ENCODE peak calls at places on chromosomes 13 and 19, in four cellular contexts. K, X, R and E are unnamed samples.

GRCh38 chr13:99656843-99657506 is 155.7 kb downstream of the TM9SF2 start:
- DNase-seq in K (no peak), R (peak; percentile 61), X (no peak), E (no peak)

GRCh38 chr19:37963190-37963947 is 56.4 kb downstream of the SIPA1L3 start:
- DNase-seq in K (no peak), X (no peak), R (no peak), E (no peak)

GRCh38 chr13:42812311-42812710 is 30.9 kb downstream of the FAM216B start:
- DNase-seq in R (no peak), X (no peak), K (no peak), E (no peak)

GRCh38 chr13:44629465-44630183 is 53.5 kb upstream of the TSC22D1 start:
- DNase-seq in K (no peak), X (no peak), R (no peak), E (no peak)

GRCh38 chr19:2239771-2240770 is 3.4 kb downstream of the SF3A2 start:
- DNase-seq in X (no peak), K (no peak), R (peak; percentile 73), E (no peak)

GRCh38 chr19:15911599-15912237 is 13.8 kb upstream of the CYP4F2 start:
- DNase-seq in K (no peak), R (no peak), X (no peak), E (no peak)

GRCh38 chr19:51194527-51195315 is 30.2 kb upstream of the CD33 start:
- DNase-seq in R (no peak), X (no peak), K (no peak), E (no peak)

GRCh38 chr13:67230774-67231480 is 791 bp upstream of the PCDH9 start:
- DNase-seq in R (peak; percentile 59), X (peak; percentile 88), K (peak; percentile 64), E (peak; percentile 39)

GRCh38 chr13:51249767-51250741 is 27.9 kb downstream of the FAM124A start:
- DNase-seq in X (no peak), R (no peak), K (no peak), E (no peak)

GRCh38 chr13:63636231-63636993 is 2220.8 kb upstream of the PCDH20 start:
- DNase-seq in X (no peak), K (no peak), R (peak; percentile 7), E (no peak)

GRCh38 chr19:45478454-45479238 is 10.8 kb downstream of the FOSB start:
- DNase-seq in K (peak; percentile 79), R (peak; percentile 89), X (peak; percentile 93), E (peak; percentile 84)

GRCh38 chr19:35462476-35462953 is 14.5 kb downstream of the FFAR2 start:
- DNase-seq in K (no peak), R (peak; percentile 74), X (no peak), E (no peak)

GRCh38 chr13:33678906-33679657 is 138.9 kb upstream of the RFC3 start:
- DNase-seq in R (no peak), X (no peak), K (peak; percentile 21), E (peak; percentile 47)

GRCh38 chr13:39370554-39370953 is 232.4 kb downstream of the LHFPL6 start:
- DNase-seq in R (no peak), K (no peak), X (peak; percentile 61), E (no peak)

GRCh38 chr13:106527806-106528205 is 7.7 kb downstream of the EFNB2 start:
- DNase-seq in X (peak; percentile 65), R (no peak), K (no peak), E (no peak)

GRCh38 chr13:73721571-73721970 is 412.6 kb downstream of the KLF12 start:
- DNase-seq in K (no peak), R (no peak), X (no peak), E (no peak)

GRCh38 chr19:12065100-12065538 is 588 bp downstream of the ZNF844 start:
- DNase-seq in R (peak; percentile 42), X (peak; percentile 45), K (peak; percentile 20), E (no peak)

GRCh38 chr13:35917252-35917941 is 213.8 kb downstream of the DCLK1 start:
- DNase-seq in R (no peak), X (no peak), K (no peak), E (no peak)

GRCh38 chr13:26465514-26465913 is 92.0 kb upstream of the WASF3 start:
- DNase-seq in X (no peak), R (no peak), K (no peak), E (no peak)

GRCh38 chr13:36062249-36062648 is 68.9 kb downstream of the DCLK1 start:
- DNase-seq in R (no peak), X (no peak), K (no peak), E (no peak)

GRCh38 chr13:47933688-47934011 is 67.4 kb downstream of the SUCLA2 start:
- DNase-seq in K (no peak), X (no peak), R (peak; percentile 49), E (no peak)

GRCh38 chr13:112154301-112155060 is 87.5 kb downstream of the SOX1 start:
- DNase-seq in R (no peak), K (no peak), X (no peak), E (no peak)

GRCh38 chr13:69124996-69125395 is 982.6 kb upstream of the ATXN8OS start:
- DNase-seq in R (no peak), K (no peak), X (no peak), E (no peak)

GRCh38 chr13:27039171-27039701 is 132.4 kb downstream of the USP12 start:
- DNase-seq in R (no peak), K (no peak), X (no peak), E (no peak)

GRCh38 chr13:60230593-60230992 is 66.9 kb upstream of the DIAPH3 start:
- DNase-seq in X (peak; percentile 84), R (no peak), K (no peak), E (no peak)

GRCh38 chr19:2944403-2944774 is 382 bp downstream of the ZNF77 start:
- DNase-seq in K (no peak), R (no peak), X (no peak), E (no peak)

GRCh38 chr13:39634956-39635355 is 20.5 kb upstream of the COG6 start:
- DNase-seq in R (no peak), K (no peak), X (no peak), E (no peak)

GRCh38 chr19:48135411-48135810 is 24.8 kb upstream of the PLA2G4C start:
- DNase-seq in X (no peak), R (peak; percentile 24), K (no peak), E (no peak)

GRCh38 chr13:108566413-108567170 is 62.8 kb upstream of the MYO16 start:
- DNase-seq in R (no peak), K (no peak), X (no peak), E (no peak)

GRCh38 chr13:48727252-48728011 is 73.7 kb downstream of the CYSLTR2 start:
- DNase-seq in K (no peak), X (no peak), R (no peak), E (no peak)

GRCh38 chr13:75263741-75264407 is 218.1 kb downstream of the TBC1D4 start:
- DNase-seq in X (no peak), K (no peak), R (no peak), E (no peak)

GRCh38 chr13:98175823-98176222 is 1.2 kb downstream of the RNF113B start:
- DNase-seq in X (no peak), R (no peak), K (no peak), E (no peak)

GRCh38 chr19:56105090-56105701 is 15.9 kb downstream of the ZNF787 start:
- DNase-seq in X (peak; percentile 78), K (peak; percentile 72), R (no peak), E (peak; percentile 63)

GRCh38 chr13:29676941-29677452 is 81.5 kb upstream of the SLC7A1 start:
- DNase-seq in X (no peak), R (no peak), K (no peak), E (no peak)

GRCh38 chr13:94515352-94515751 is 35.9 kb upstream of the DCT start:
- DNase-seq in X (no peak), R (no peak), K (no peak), E (no peak)

GRCh38 chr13:77207943-77208342 is 119.0 kb downstream of the MYCBP2 start:
- DNase-seq in X (no peak), R (no peak), K (no peak), E (no peak)

DNA sequence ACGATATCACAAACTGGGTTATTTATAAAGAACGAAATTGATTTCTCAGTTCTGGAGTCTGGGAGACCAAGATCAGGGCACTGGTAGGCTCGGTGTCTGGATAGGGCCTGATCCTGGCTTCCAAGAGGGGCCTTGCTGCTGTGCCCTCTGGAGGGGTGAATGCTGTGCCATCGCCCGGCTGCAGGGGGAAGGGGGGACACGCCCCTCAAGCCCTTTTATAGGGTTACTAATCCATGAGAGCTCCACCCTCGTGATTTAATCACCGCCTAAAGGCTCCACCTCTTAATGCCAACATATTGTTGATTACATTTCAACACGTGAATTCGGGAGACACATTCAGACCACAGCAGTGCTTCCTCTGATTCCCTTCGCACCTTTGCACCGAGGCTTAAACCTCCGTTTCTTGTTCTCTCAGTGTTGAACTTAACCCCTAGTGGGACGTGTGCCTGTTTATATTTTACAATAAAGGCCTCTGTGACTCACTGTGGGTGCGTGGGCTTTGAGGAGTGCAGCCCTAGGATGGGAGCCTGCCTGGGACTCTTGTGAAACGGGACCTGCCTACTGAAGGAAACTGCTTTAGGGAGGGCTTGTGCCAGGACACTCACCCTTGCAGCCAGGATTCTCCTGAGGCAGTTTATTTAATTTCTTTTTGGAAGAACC is 52.4 kb upstream of the SPATA13 start:
- DNase-seq in X (no peak), K (no peak), R (no peak), E (no peak)
- TF ChIP-seq CTCF in X (no peak), K (no peak), R (no peak), E (no peak)

DNA sequence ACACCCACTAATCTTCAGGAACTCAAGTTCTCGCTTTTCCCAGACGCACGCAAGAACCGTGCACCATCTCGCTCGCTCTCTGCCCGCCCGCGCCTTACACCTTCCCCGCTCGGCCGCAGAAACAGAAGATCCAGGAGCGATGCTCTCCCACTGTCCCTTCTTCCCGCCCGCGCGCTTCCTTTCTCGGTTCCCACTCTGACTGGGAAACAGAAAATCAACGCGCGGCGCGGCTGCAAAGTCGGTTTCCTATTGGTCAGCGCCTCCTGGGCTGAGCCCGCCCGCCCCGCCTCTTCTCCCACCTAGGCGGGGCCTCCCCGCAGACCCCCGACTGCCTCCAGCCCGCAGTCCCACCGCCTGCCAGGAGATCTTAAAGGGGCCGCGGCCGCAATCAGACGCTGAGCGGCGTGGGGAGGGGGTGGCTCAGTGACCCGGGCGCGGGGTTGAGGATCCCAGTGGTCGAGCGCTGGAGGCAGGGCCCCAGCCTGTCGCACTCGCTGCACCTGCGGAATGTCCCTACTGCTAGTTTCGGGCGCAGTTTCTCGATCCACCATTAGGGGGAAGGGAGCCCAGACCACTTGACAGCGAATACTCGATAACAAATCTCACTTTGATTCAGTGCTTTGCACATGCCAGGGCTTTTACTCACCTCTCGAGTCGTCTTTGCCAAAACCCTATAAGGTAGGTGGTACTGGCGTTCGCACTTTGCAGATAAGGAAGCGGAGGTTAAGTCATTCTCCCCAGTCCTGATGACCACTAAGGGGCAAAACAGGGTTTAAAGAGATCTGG is 700 bp upstream of the SLC25A23 start:
- DNase-seq in X (peak; percentile 100), R (peak; percentile 99), K (peak; percentile 99), E (peak; percentile 99)
- TF ChIP-seq CTCF in X (peak; percentile 41), R (peak; percentile 79), K (peak; percentile 50), E (peak; percentile 51)

GRCh38 chr13:92896842-92897241 is 329.8 kb upstream of the GPC6 start:
- DNase-seq in R (no peak), K (no peak), X (peak; percentile 49), E (no peak)
- TF ChIP-seq CTCF in R (no peak), K (no peak), X (peak; percentile 25), E (no peak)

GRCh38 chr19:13503570-13504235 is 2.6 kb downstream of the CACNA1A start:
- DNase-seq in X (no peak), K (no peak), R (no peak), E (no peak)

GRCh38 chr19:13505761-13506549 is at the start of gene CACNA1A:
- DNase-seq in R (no peak), K (no peak), X (peak; percentile 69), E (no peak)

GRCh38 chr19:13505164-13505695 is 1.0 kb downstream of the CACNA1A start:
- DNase-seq in X (no peak), R (no peak), K (no peak), E (no peak)

GRCh38 chr19:13506550-13506878 is 235 bp upstream of the CACNA1A start:
- DNase-seq in K (no peak), X (peak; percentile 23), R (no peak), E (peak; percentile 53)

GRCh38 chr19:13507053-13507611 is 853 bp upstream of the CACNA1A start:
- DNase-seq in X (peak; percentile 18), K (no peak), R (no peak), E (no peak)
- TF ChIP-seq CTCF in X (no peak), K (no peak), R (no peak), E (no peak)